ENCODE peak calls at places on chromosomes 12 and 14, in four cellular contexts. J is activated T-cell treated with anti-CD3 and anti-CD28 coated beads, Interleukin-2, amount 50 U/mL, for 72 hours; D is NCI-H1092 treated with DMSO at 0.1 percent for 48 hours; W is neuronal stem cell. G is an unnamed sample.

GRCh38 chr14:105167303-105168092 is 1.1 kb downstream of the JAG2 start:
- DNase-seq in J (peak), D (no peak), W (no peak), G (no peak)

GRCh38 chr12:26868505-26869494 is 35.8 kb upstream of the ITPR2 start:
- DNase-seq in J (no peak), D (no peak), W (no peak), G (no peak)

GRCh38 chr14:106840258-106840657 is 1313.9 kb downstream of the TMEM121 start:
- DNase-seq in J (no peak), D (no peak), W (no peak), G (no peak)

GRCh38 chr14:93012516-93013367 is 89.8 kb downstream of the CHGA start:
- DNase-seq in J (no peak), D (no peak), W (no peak), G (no peak)

GRCh38 chr14:21068521-21069387 is 1.4 kb upstream of the ARHGEF40 start:
- DNase-seq in J (peak), D (peak), W (peak), G (no peak)

GRCh38 chr14:55867726-55868125 is 250.5 kb upstream of the PELI2 start:
- DNase-seq in J (no peak), D (no peak), W (no peak), G (no peak)

GRCh38 chr12:76199808-76200207 is 115.3 kb upstream of the NAP1L1 start:
- DNase-seq in J (no peak), D (no peak), W (no peak), G (no peak)

GRCh38 chr12:6867407-6868210 is at the start of gene TPI1:
- DNase-seq in J (peak), D (peak), W (no peak), G (peak)

GRCh38 chr14:85443001-85443400 is 86.9 kb upstream of the FLRT2 start:
- DNase-seq in J (no peak), D (no peak), W (no peak), G (no peak)

GRCh38 chr12:116892318-116892717 is 11.1 kb upstream of the HRK start:
- DNase-seq in J (no peak), D (no peak), W (no peak), G (no peak)